ENCODE peak calls at places on chromosomes 11 and 22, in seven cellular contexts. I is progenitor cell of endocrine pancreas; X is kidney; K is T1000; T is anterior cingulate cortex; Q is activated CD4-positive, alpha-beta T cell treated with anti-CD3 and anti-CD28 coated beads, Interleukin-2, amount 50 U/mL, for 4 hours; P is GM12864. N is an unnamed sample.

GRCh38 chr11:14288189-14288935 is 70.6 kb downstream of the RRAS2 start:
- DNase-seq in I (no peak), X (no peak), K (no peak), Q (no peak), P (no peak), T (no peak), N (no peak)

GRCh38 chr22:22714600-22715361 is 70.4 kb downstream of the GGTLC2 start:
- DNase-seq in I (no peak), X (no peak), T (no peak), Q (no peak), K (no peak), P (peak), N (no peak)

GRCh38 chr22:47151490-47151889 is 389.0 kb downstream of the TBC1D22A start:
- DNase-seq in P (no peak), T (no peak), I (no peak), K (peak), Q (no peak), X (no peak), N (no peak)

GRCh38 chr11:19910931-19911330 is 198.3 kb downstream of the NAV2 start:
- DNase-seq in X (no peak), P (no peak), T (no peak), Q (no peak), I (no peak), K (no peak), N (no peak)

GRCh38 chr11:100105605-100106358 is 581.3 kb upstream of the ARHGAP42 start:
- DNase-seq in Q (no peak), I (no peak), T (no peak), P (no peak), X (no peak), K (no peak), N (no peak)

GRCh38 chr11:8917157-8917820 is 6.3 kb downstream of the AKIP1 start:
- DNase-seq in T (no peak), K (no peak), P (no peak), X (no peak), I (no peak), Q (no peak), N (no peak)

GRCh38 chr22:47783433-47784366 is 1021.2 kb downstream of the TBC1D22A start:
- DNase-seq in K (no peak), Q (no peak), X (no peak), T (no peak), I (no peak), P (no peak), N (no peak)

GRCh38 chr11:62124186-62125113 is 639 bp downstream of the INCENP start:
- DNase-seq in X (no peak), P (no peak), I (no peak), T (no peak), K (no peak), Q (no peak), N (no peak)

GRCh38 chr22:19178065-19178658 is 374 bp downstream of the SLC25A1 start:
- DNase-seq in K (no peak), I (peak), Q (peak), P (no peak), X (peak), T (peak), N (peak)

GRCh38 chr11:73191151-73191550 is 26.9 kb upstream of the P2RY2 start:
- DNase-seq in X (peak), I (no peak), P (no peak), K (no peak), T (no peak), Q (no peak), N (no peak)

GRCh38 chr11:33692013-33692504 is 8.6 kb downstream of the C11orf91 start:
- DNase-seq in T (peak), Q (no peak), P (no peak), K (peak), I (no peak), X (peak), N (no peak)

GRCh38 chr22:38153821-38154562 is 27.6 kb downstream of the PLA2G6 start:
- DNase-seq in I (no peak), P (no peak), T (no peak), K (no peak), X (peak), Q (no peak), N (no peak)